ENCODE peak calls at places on chromosomes 5 and 9, in seven cellular contexts. S, M, P, F, T, Y and B are unnamed samples.

GRCh38 chr5:179914032-179914755 is 6.5 kb upstream of the TBC1D9B start:
- DNase-seq in S (peak), M (peak), P (no peak), F (no peak), T (peak), Y (no peak), B (peak)

GRCh38 chr5:116320486-116320885 is 235.7 kb downstream of the COMMD10 start:
- DNase-seq in S (no peak), M (no peak), P (no peak), F (no peak), T (no peak), Y (no peak), B (no peak)

GRCh38 chr9:110192531-110193326 is 15.2 kb downstream of the C9orf152 start:
- DNase-seq in S (no peak), M (no peak), P (no peak), F (no peak), T (peak), Y (no peak), B (no peak)

GRCh38 chr5:8417316-8418048 is 548.5 kb downstream of the MTRR start:
- DNase-seq in S (no peak), M (no peak), P (no peak), F (no peak), T (no peak), Y (no peak), B (no peak)

GRCh38 chr5:77973253-77973609 is 197.1 kb upstream of the TBCA start:
- DNase-seq in S (no peak), M (no peak), P (no peak), F (no peak), T (no peak), Y (no peak), B (no peak)

GRCh38 chr5:178058321-178059012 is 54.9 kb upstream of the N4BP3 start:
- DNase-seq in S (no peak), M (no peak), P (no peak), F (peak), T (no peak), Y (no peak), B (peak)

GRCh38 chr5:68548959-68549676 is 333.6 kb downstream of the PIK3R1 start:
- DNase-seq in S (no peak), M (peak), P (no peak), F (no peak), T (peak), Y (no peak), B (peak)

GRCh38 chr5:38666668-38667498 is 110.4 kb upstream of the LIFR start:
- DNase-seq in S (peak), M (no peak), P (no peak), F (peak), T (peak), Y (peak), B (peak)

GRCh38 chr9:119047513-119047912 is 321.7 kb downstream of the BRINP1 start:
- DNase-seq in S (no peak), M (no peak), P (no peak), F (no peak), T (no peak), Y (no peak), B (no peak)

GRCh38 chr9:119044801-119045200 is 324.4 kb downstream of the BRINP1 start:
- DNase-seq in S (no peak), M (peak), P (no peak), F (no peak), T (no peak), Y (no peak), B (no peak)

DNA sequence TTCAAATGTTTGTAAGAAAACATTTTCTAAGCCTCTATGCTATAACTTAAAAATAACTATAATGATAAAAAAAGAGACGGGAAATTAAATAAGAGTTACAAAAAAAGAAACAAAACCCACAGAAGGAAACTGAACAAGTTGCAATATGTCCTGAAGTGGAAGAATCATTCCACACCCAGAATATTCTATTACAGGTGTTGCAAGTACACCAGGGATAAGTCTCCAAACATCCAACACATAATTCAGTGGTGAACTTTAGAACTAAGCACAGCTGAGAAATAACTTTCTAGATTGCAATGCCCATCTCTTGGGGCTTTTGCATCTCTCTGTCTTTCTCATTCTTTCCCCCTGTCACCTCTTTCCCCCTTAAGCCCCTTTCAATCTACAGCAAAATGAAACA is 325.2 kb downstream of the BRINP1 start:
- DNase-seq in S (no peak), M (no peak), P (no peak), F (no peak), T (no peak), Y (no peak), B (no peak)
- H3K27ac ChIP-seq in S (no peak), M (no peak), P (no peak), F (no peak), T (no peak), Y (no peak), B (no peak)

GRCh38 chr9:21558627-21559401 is 76.7 kb upstream of the IFNE start:
- DNase-seq in S (no peak), M (peak), P (no peak), F (no peak), T (peak), Y (no peak), B (no peak)
- H3K27ac ChIP-seq in S (peak), M (peak), P (no peak), F (no peak), T (peak), Y (no peak), B (peak)

DNA sequence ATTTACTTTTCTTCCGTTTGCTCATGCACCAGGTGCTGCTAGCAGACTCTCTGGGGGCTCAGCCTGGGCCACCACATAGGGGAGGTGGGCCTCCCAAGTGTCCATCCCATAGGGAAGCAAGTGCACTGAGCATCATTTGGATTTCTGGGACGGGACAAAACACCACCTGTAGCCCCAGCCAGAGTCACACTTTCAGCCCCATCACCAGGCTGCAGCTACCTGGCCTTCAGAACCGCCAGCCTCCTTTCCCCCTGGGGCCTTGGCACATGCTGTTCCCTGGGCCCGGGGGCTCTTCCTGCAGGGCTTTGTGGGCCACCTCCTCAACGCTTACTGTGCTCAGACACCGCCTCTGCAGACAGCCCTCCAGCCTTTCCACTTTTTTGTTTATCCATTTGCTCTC is 19.6 kb upstream of the SUSD3 start:
- DNase-seq in S (no peak), M (no peak), P (no peak), F (no peak), T (no peak), Y (no peak), B (no peak)
- H3K27ac ChIP-seq in S (no peak), M (no peak), P (peak), F (no peak), T (no peak), Y (no peak), B (no peak)

GRCh38 chr5:168895295-168896019 is 316.3 kb upstream of the PANK3 start:
- DNase-seq in S (no peak), M (no peak), P (no peak), F (no peak), T (no peak), Y (no peak), B (no peak)
- H3K27ac ChIP-seq in S (no peak), M (no peak), P (no peak), F (no peak), T (no peak), Y (no peak), B (no peak)

DNA sequence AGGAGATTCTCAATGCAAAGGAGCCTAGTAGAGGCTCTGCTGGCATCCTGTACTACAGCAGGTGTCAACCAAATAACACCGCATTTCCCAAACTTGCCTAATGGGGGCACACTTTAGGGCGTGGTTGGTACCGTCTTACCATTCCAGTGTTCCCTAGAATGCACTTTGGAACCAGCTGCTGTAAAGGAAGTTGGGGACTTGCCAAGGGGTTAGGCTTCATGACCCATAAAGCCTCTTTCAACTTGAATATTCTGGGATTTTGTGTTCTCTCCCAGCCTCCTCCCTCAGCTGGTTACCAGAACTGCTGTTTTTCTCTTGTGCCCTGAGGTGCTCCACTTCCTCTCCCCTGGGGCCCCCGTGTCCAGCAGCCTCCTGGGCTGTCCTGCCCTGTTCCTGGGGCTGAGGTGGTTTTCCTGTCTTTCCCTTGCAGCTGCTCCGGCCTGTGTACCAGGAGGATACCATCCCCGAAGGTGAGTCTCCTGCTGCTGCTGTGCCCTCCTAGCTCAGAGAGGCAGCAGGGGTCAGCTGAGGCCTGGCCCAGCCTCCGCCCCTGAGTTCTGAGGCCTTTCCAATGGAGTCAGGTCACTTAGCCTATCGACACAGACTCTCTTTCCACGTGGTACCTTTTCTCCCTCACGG is 44.7 kb downstream of the RGS3 start:
- DNase-seq in S (no peak), M (no peak), P (no peak), F (no peak), T (peak), Y (no peak), B (peak)
- H3K27ac ChIP-seq in S (no peak), M (no peak), P (no peak), F (no peak), T (peak), Y (no peak), B (no peak)

GRCh38 chr9:89005323-89005722 is 14.1 kb downstream of the S1PR3 start:
- DNase-seq in S (no peak), M (no peak), P (no peak), F (no peak), T (no peak), Y (no peak), B (no peak)
- H3K27ac ChIP-seq in S (no peak), M (no peak), P (no peak), F (no peak), T (no peak), Y (no peak), B (no peak)

DNA sequence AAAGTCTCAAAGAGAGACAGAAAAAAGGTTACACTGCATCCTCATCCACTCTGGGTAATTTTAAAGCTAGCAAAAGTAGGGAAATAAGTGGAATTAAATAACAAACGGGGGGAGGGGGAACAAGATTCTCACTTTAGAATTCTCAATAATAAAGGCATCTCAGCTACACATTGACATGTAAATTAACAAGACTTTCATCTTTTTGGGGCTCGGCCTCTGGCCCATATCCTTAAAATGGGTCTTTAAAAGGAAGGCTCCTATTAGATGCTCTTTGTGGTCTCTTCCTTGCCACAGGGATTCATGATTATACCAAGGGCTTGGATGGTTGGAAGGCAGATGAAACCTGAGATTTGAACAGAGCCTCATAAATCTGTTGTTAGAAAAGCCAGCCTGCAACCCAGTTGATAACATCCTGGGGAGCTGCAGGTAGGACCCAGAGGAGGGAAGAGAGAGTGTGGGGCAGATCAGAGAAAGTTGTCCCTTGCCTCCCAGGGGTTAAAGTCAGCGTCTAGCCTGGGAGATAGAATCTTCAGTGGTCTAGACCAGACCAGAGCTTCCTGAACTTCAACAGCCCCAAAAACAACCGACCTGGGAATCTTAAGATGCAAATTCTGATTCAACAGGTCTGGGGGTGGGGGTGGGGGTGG is 135.9 kb downstream of the GCNT1 start:
- DNase-seq in S (no peak), M (no peak), P (no peak), F (no peak), T (no peak), Y (no peak), B (no peak)
- H3K27ac ChIP-seq in S (no peak), M (no peak), P (no peak), F (no peak), T (no peak), Y (no peak), B (no peak)

DNA sequence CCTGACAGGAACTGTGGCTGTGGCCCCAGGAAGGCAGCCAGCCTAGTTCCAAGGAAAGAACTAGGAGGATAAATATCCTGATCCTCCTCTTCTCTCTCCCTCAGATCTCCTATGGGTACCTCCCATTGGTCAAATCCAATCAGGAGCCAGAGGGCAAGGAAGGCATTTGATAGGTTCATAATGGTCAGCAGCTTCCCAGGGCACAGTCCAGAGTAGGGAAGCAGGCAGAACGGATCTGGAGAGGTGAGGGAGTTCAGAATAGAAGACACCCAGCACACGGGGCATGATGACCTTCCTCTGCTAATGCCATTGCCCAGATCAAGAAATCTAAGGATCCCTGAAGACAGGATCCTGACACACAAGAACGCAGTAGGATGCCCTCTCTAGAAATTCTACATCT is 8.6 kb downstream of the ABLIM3 start:
- DNase-seq in S (no peak), M (no peak), P (no peak), F (no peak), T (no peak), Y (no peak), B (no peak)
- H3K27ac ChIP-seq in S (no peak), M (no peak), P (no peak), F (peak), T (no peak), Y (no peak), B (no peak)

GRCh38 chr5:142883025-142883424 is 112.8 kb downstream of the ARHGAP26 start:
- DNase-seq in S (no peak), M (no peak), P (no peak), F (no peak), T (no peak), Y (peak), B (no peak)
- H3K27ac ChIP-seq in S (no peak), M (no peak), P (no peak), F (no peak), T (no peak), Y (no peak), B (no peak)

DNA sequence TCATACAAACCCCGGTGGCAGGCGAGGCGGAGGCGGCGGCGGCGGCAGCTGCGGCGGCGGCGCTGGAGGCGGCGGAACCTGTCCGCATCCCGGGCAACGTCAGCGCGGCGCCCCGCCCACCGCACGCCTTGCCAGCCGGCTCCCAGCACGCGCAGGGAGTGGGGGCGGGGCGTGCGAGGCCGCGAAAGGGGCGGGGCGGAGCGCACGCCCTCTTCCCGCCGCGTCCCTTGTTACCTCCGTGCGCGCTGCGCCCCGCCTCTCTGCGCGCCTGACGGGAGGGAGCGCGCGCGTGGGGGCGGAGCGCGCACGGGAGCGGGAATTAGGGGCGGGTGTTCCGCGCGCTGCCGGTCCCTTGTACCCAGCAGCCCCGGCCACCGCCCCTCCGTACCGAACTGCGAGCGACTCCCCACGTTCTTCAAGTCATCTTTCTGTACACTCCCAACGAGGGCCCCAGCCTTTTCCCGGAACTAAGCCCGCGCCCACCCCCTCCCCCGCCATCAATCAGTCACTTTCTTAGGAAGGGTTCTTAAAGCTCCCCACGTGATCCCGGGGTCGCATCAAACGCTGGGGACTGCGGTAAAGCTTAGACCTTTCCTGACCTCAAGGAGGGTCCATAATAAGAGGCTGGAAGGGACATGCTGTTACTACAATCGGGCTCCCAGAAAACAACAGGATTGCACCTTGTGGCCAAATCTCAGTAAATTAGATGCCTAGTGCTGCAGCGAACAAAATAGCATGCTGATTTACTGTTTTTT is at the start of gene AGTPBP1:
- DNase-seq in S (peak), M (peak), P (peak), F (peak), T (peak), Y (peak), B (peak)
- H3K27ac ChIP-seq in S (peak), M (peak), P (peak), F (peak), T (peak), Y (peak), B (peak)